ENCODE peak calls at places on chromosomes 2 and 18, in four cellular contexts. J is activated naive CD8-positive, alpha-beta T cell treated with anti-CD3 and anti-CD28 coated beads, Interleukin-2, amount 10 ng/mL, durations not matched to agents 7 days and 5 days; C is H7; N is DND-41. U is an unnamed sample.

GRCh38 chr18:63982361-63982760 is 12.5 kb downstream of the SERPINB8 start:
- DNase-seq in J (no peak), C (no peak), N (no peak), U (no peak)

GRCh38 chr18:45212186-45213039 is 402.9 kb upstream of the SLC14A2 start:
- DNase-seq in J (peak), C (peak), N (peak), U (peak)

GRCh38 chr2:85710687-85711577 is 16.8 kb downstream of the GNLY start:
- DNase-seq in J (no peak), C (peak), N (no peak), U (peak)

GRCh38 chr2:142217804-142218203 is 87.0 kb upstream of the LRP1B start:
- DNase-seq in J (no peak), C (no peak), N (no peak), U (peak)

GRCh38 chr2:46336560-46336959 is 39.4 kb downstream of the EPAS1 start:
- DNase-seq in J (no peak), C (no peak), N (no peak), U (peak)

GRCh38 chr18:74519320-74520095 is 14.8 kb upstream of the CNDP1 start:
- DNase-seq in J (no peak), C (no peak), N (no peak), U (no peak)

GRCh38 chr2:27977623-27978312 is 87.2 kb downstream of the BABAM2 start:
- DNase-seq in J (no peak), C (no peak), N (no peak), U (peak)

GRCh38 chr2:231287696-231288095 is 89.3 kb downstream of the ARMC9 start:
- DNase-seq in J (no peak), C (no peak), N (no peak), U (no peak)

GRCh38 chr2:174840436-174840835 is 76.2 kb upstream of the CHRNA1 start:
- DNase-seq in J (no peak), C (no peak), N (no peak), U (peak)

GRCh38 chr18:74836296-74837139 is 238.8 kb downstream of the ZNF407 start:
- DNase-seq in J (no peak), C (no peak), N (no peak), U (peak)

GRCh38 chr2:204027105-204027504 is 90.5 kb downstream of the ICOS start:
- DNase-seq in J (no peak), C (no peak), N (peak), U (peak)

GRCh38 chr2:26692814-26693286 is 328 bp downstream of the KCNK3 start:
- DNase-seq in J (no peak), C (peak), N (no peak), U (peak)

GRCh38 chr18:74775239-74775638 is 177.6 kb downstream of the ZNF407 start:
- DNase-seq in J (no peak), C (no peak), N (no peak), U (peak)

GRCh38 chr18:76480913-76481312 is 14.1 kb downstream of the ZNF516 start:
- DNase-seq in J (no peak), C (peak), N (no peak), U (no peak)

GRCh38 chr2:64049633-64050220 is 30.5 kb upstream of the VPS54 start:
- DNase-seq in J (peak), C (peak), N (peak), U (peak)

GRCh38 chr18:25192065-25192464 is 159.9 kb downstream of the ZNF521 start:
- DNase-seq in J (no peak), C (no peak), N (no peak), U (no peak)

GRCh38 chr2:182618672-182619079 is 97.4 kb upstream of the DNAJC10 start:
- DNase-seq in J (no peak), C (no peak), N (no peak), U (peak)

GRCh38 chr18:23825978-23826405 is 136.7 kb downstream of the LAMA3 start:
- DNase-seq in J (no peak), C (no peak), N (peak), U (peak)

GRCh38 chr2:169324581-169325260 is 37.6 kb downstream of the LRP2 start:
- DNase-seq in J (no peak), C (no peak), N (no peak), U (no peak)

GRCh38 chr18:61697306-61697909 is 195.4 kb downstream of the RNF152 start:
- DNase-seq in J (no peak), C (no peak), N (no peak), U (no peak)

GRCh38 chr2:121102949-121103348 is 182.1 kb downstream of the TFCP2L1 start:
- DNase-seq in J (no peak), C (no peak), N (no peak), U (no peak)

GRCh38 chr2:136281281-136282117 is 163.6 kb upstream of the CXCR4 start:
- DNase-seq in J (peak), C (no peak), N (no peak), U (no peak)

GRCh38 chr18:9535430-9535972 is 60.2 kb downstream of the RALBP1 start:
- DNase-seq in J (no peak), C (no peak), N (no peak), U (peak)

GRCh38 chr2:168584934-168585333 is 128.9 kb downstream of the CERS6 start:
- DNase-seq in J (no peak), C (no peak), N (no peak), U (no peak)

GRCh38 chr2:240564571-240565266 is 3.6 kb upstream of the RNPEPL1 start:
- DNase-seq in J (peak), C (peak), N (peak), U (no peak)

GRCh38 chr18:63131106-63131943 is 188.2 kb downstream of the BCL2 start:
- DNase-seq in J (no peak), C (peak), N (peak), U (peak)

GRCh38 chr2:196431957-196432356 is 207.6 kb upstream of the CCDC150 start:
- DNase-seq in J (no peak), C (peak), N (peak), U (peak)

GRCh38 chr2:43070039-43070438 is 156.4 kb downstream of the ZFP36L2 start:
- DNase-seq in J (no peak), C (no peak), N (no peak), U (no peak)

GRCh38 chr2:11710210-11710609 is 36.2 kb upstream of the LPIN1 start:
- DNase-seq in J (no peak), C (no peak), N (no peak), U (peak)

GRCh38 chr2:47264686-47265085 is 109.6 kb upstream of the STPG4 start:
- DNase-seq in J (no peak), C (no peak), N (no peak), U (no peak)

GRCh38 chr18:2974731-2975130 is 38.2 kb downstream of the LPIN2 start:
- DNase-seq in J (no peak), C (no peak), N (no peak), U (no peak)

GRCh38 chr2:199848323-199848722 is 2.7 kb downstream of the FTCDNL1 start:
- DNase-seq in J (no peak), C (no peak), N (no peak), U (no peak)

GRCh38 chr2:157751462-157752058 is 122.9 kb upstream of the ACVR1C start:
- DNase-seq in J (no peak), C (no peak), N (peak), U (peak)

GRCh38 chr2:109234355-109234754 is 105.3 kb downstream of the SH3RF3 start:
- DNase-seq in J (no peak), C (no peak), N (no peak), U (no peak)

GRCh38 chr2:175234153-175234552 is 52.6 kb upstream of the ATP5MC3 start:
- DNase-seq in J (no peak), C (no peak), N (no peak), U (no peak)

GRCh38 chr2:120109186-120110061 is 96.5 kb downstream of the EPB41L5 start:
- DNase-seq in J (no peak), C (no peak), N (peak), U (peak)